ENCODE peak calls at places on chromosomes 3 and 15, in eight cellular contexts. M, H, L, I, C, Q, Z and T are unnamed samples.

GRCh38 chr3:32614956-32615355 is 44.3 kb upstream of the DYNC1LI1 start:
- DNase-seq in H (no peak), I (no peak), L (no peak), M (no peak), Q (peak; percentile 78), Z (no peak), C (peak; percentile 1), T (no peak)

GRCh38 chr3:140931016-140931454 is 10.6 kb upstream of the SLC25A36 start:
- DNase-seq in C (no peak), H (no peak), L (no peak), M (no peak), I (no peak), Z (peak; percentile 65), Q (no peak), T (peak; percentile 52)

GRCh38 chr15:39556461-39556860 is 24.4 kb upstream of the THBS1 start:
- DNase-seq in M (no peak), L (no peak), Z (no peak), H (no peak), I (no peak), C (no peak), Q (no peak), T (no peak)

GRCh38 chr15:31285772-31286261 is 40.8 kb upstream of the KLF13 start:
- DNase-seq in C (no peak), Z (no peak), M (no peak), H (no peak), Q (no peak), L (no peak), I (no peak), T (no peak)

GRCh38 chr3:138257986-138258385 is 70.9 kb downstream of the ARMC8 start:
- DNase-seq in C (no peak), M (no peak), Q (no peak), Z (no peak), I (no peak), L (no peak), H (no peak), T (no peak)

GRCh38 chr3:177824190-177824786 is 627.0 kb upstream of the TBL1XR1 start:
- DNase-seq in C (no peak), Z (peak; percentile 44), I (no peak), M (no peak), H (no peak), L (no peak), Q (peak; percentile 51), T (no peak)

GRCh38 chr3:157274644-157275137 is 114.7 kb upstream of the CCNL1 start:
- DNase-seq in M (no peak), H (no peak), L (no peak), Z (no peak), I (no peak), C (no peak), Q (no peak), T (no peak)

GRCh38 chr15:22229971-22230815 is 149.9 kb downstream of the OR4M2 start:
- DNase-seq in Z (no peak), Q (no peak), I (no peak), C (no peak), H (no peak), L (no peak), M (no peak), T (no peak)

GRCh38 chr3:114558271-114558670 is 264.4 kb downstream of the TIGIT start:
- DNase-seq in H (no peak), Q (no peak), Z (no peak), I (no peak), M (no peak), L (no peak), C (no peak), T (no peak)

GRCh38 chr3:194009892-194010533 is 125.9 kb upstream of the HES1 start:
- DNase-seq in I (no peak), H (no peak), L (no peak), Q (no peak), M (no peak), Z (peak; percentile 34), C (no peak), T (peak; percentile 28)

GRCh38 chr3:104952587-104952986 is 414.1 kb upstream of the ALCAM start:
- DNase-seq in H (no peak), M (no peak), Q (peak; percentile 84), L (no peak), Z (no peak), C (no peak), I (no peak), T (no peak)

GRCh38 chr3:15380980-15381890 is 46.1 kb downstream of the METTL6 start:
- DNase-seq in Q (no peak), M (no peak), I (no peak), L (no peak), H (no peak), C (no peak), Z (no peak), T (no peak)

GRCh38 chr3:17032407-17033034 is 147.8 kb downstream of the PLCL2 start:
- DNase-seq in Z (peak; percentile 46), M (no peak), Q (peak; percentile 40), C (no peak), H (no peak), I (no peak), L (no peak), T (no peak)

GRCh38 chr3:13419356-13420050 is 619 bp downstream of the NUP210 start:
- DNase-seq in H (peak; percentile 59), C (peak; percentile 29), M (no peak), L (no peak), I (peak; percentile 31), Z (peak; percentile 77), Q (no peak), T (peak; percentile 44)

GRCh38 chr3:71652786-71653419 is 69.4 kb upstream of the FOXP1 start:
- DNase-seq in Z (peak; percentile 66), Q (peak; percentile 45), C (no peak), M (no peak), I (no peak), L (no peak), H (peak; percentile 11), T (no peak)

GRCh38 chr15:59333401-59334062 is 39.1 kb downstream of the MYO1E start:
- DNase-seq in L (no peak), H (no peak), I (no peak), Z (no peak), C (no peak), M (no peak), Q (no peak), T (no peak)

GRCh38 chr15:91032919-91033803 is 10.8 kb upstream of the VPS33B start:
- DNase-seq in L (no peak), C (peak; percentile 21), Z (peak; percentile 81), M (peak; percentile 46), H (peak; percentile 68), Q (peak; percentile 19), I (no peak), T (peak; percentile 92)

GRCh38 chr3:145882416-145882815 is 278.6 kb downstream of the PLOD2 start:
- DNase-seq in M (no peak), L (no peak), I (no peak), H (no peak), Q (no peak), C (no peak), Z (no peak), T (no peak)

GRCh38 chr15:67501836-67502461 is 19.0 kb upstream of the C15orf61 start:
- DNase-seq in M (no peak), Q (no peak), I (no peak), H (no peak), C (no peak), L (no peak), Z (peak; percentile 80), T (no peak)

GRCh38 chr15:77810180-77810579 is 177.5 kb upstream of the LINGO1 start:
- DNase-seq in H (no peak), L (no peak), Z (peak; percentile 41), M (no peak), C (no peak), I (no peak), Q (no peak), T (no peak)

GRCh38 chr15:53359038-53359437 is 400.4 kb downstream of the WDR72 start:
- DNase-seq in L (no peak), I (no peak), Z (no peak), Q (no peak), M (no peak), C (no peak), H (no peak), T (no peak)

GRCh38 chr15:70752142-70752754 is 11.1 kb downstream of the UACA start:
- DNase-seq in M (no peak), C (no peak), H (peak; percentile 66), L (no peak), I (no peak), Z (no peak), Q (no peak), T (no peak)

GRCh38 chr3:183192650-183193300 is 30.2 kb upstream of the LAMP3 start:
- DNase-seq in L (no peak), C (no peak), Q (no peak), Z (no peak), H (no peak), M (no peak), I (no peak), T (no peak)

GRCh38 chr15:90552162-90552928 is 22.6 kb downstream of the CRTC3 start:
- DNase-seq in Q (no peak), Z (no peak), I (no peak), L (no peak), M (no peak), C (no peak), H (no peak), T (no peak)

GRCh38 chr3:113948015-113948917 is 453 bp downstream of the ZDHHC23 start:
- DNase-seq in I (no peak), Z (peak; percentile 79), M (peak; percentile 5), Q (no peak), C (peak; percentile 21), L (no peak), H (no peak), T (peak; percentile 75)

GRCh38 chr3:110253794-110254193 is 817.8 kb upstream of the NECTIN3 start:
- DNase-seq in Q (no peak), M (no peak), I (no peak), C (no peak), H (no peak), L (no peak), Z (no peak), T (no peak)

GRCh38 chr3:9696480-9697220 is 7.0 kb upstream of the CPNE9 start:
- DNase-seq in L (no peak), Q (no peak), C (no peak), Z (no peak), H (no peak), I (no peak), M (no peak), T (no peak)

GRCh38 chr3:33808559-33808958 is 10.1 kb downstream of the PDCD6IP start:
- DNase-seq in Q (no peak), H (no peak), M (no peak), Z (no peak), L (no peak), I (no peak), C (no peak), T (no peak)

GRCh38 chr3:44576661-44577060 is 8.1 kb upstream of the ZNF660 start:
- DNase-seq in Z (no peak), Q (no peak), H (no peak), M (no peak), L (no peak), I (no peak), C (no peak), T (no peak)